ENCODE peak calls at places on chromosomes 4 and X, in seven cellular contexts. Q is amniotic epithelial cell; C is central memory CD8-positive, alpha-beta T cell; K is cerebellum; Y is cardiac muscle cell; R is GDM1; G is Ammon's horn. T is an unnamed sample.
A peak's percentile ranks its signal among the peaks of the same experiment; 100 is the strongest.

GRCh38 chr4:185915817-185916216 is 103.8 kb upstream of the SORBS2 start:
- DNase-seq in Q (no peak), C (no peak), K (no peak), Y (no peak), R (no peak), G (no peak), T (no peak)

GRCh38 chrX:130084651-130085237 is 25.6 kb downstream of the ELF4 start:
- DNase-seq in Q (no peak), C (no peak), K (no peak), Y (no peak), R (peak; percentile 12), G (no peak), T (peak; percentile 46)

GRCh38 chr4:114318309-114318708 is 280.3 kb upstream of the UGT8 start:
- DNase-seq in Q (peak; percentile 47), C (no peak), K (no peak), Y (no peak), R (no peak), G (no peak), T (no peak)

GRCh38 chr4:17309567-17310268 is 202.2 kb downstream of the QDPR start:
- DNase-seq in Q (no peak), C (no peak), K (no peak), Y (no peak), R (no peak), G (no peak), T (no peak)

GRCh38 chr4:74230902-74231499 is 73.1 kb downstream of the MTHFD2L start:
- DNase-seq in Q (peak; percentile 52), C (no peak), K (no peak), Y (peak; percentile 84), R (peak; percentile 65), G (no peak), T (peak; percentile 48)

GRCh38 chr4:15314974-15315373 is 112.9 kb upstream of the C1QTNF7 start:
- DNase-seq in Q (peak; percentile 70), C (no peak), K (no peak), Y (no peak), R (no peak), G (no peak), T (no peak)

GRCh38 chr4:39932776-39933402 is 44.8 kb downstream of the PDS5A start:
- DNase-seq in Q (no peak), C (no peak), K (no peak), Y (no peak), R (no peak), G (no peak), T (peak; percentile 40)

GRCh38 chr4:123350726-123351125 is 45.9 kb upstream of the SPRY1 start:
- DNase-seq in Q (no peak), C (no peak), K (no peak), Y (no peak), R (no peak), G (no peak), T (no peak)

GRCh38 chrX:150363561-150364346 is 637 bp downstream of the MAMLD1 start:
- DNase-seq in Q (peak; percentile 27), C (no peak), K (peak; percentile 7), Y (peak; percentile 45), R (no peak), G (peak; percentile 61), T (peak; percentile 33)

GRCh38 chrX:153642655-153643430 is 4.2 kb upstream of the DUSP9 start:
- DNase-seq in Q (no peak), C (no peak), K (no peak), Y (no peak), R (no peak), G (no peak), T (no peak)

GRCh38 chr4:158166701-158167100 is 6.1 kb downstream of the GASK1B start:
- DNase-seq in Q (peak; percentile 44), C (no peak), K (no peak), Y (peak; percentile 62), R (no peak), G (no peak), T (no peak)

GRCh38 chrX:12956704-12957541 is 18.0 kb upstream of the TMSB4X start:
- DNase-seq in Q (peak; percentile 67), C (no peak), K (no peak), Y (peak; percentile 56), R (peak; percentile 89), G (no peak), T (peak; percentile 65)

GRCh38 chrX:10390187-10390586 is 230.2 kb downstream of the MID1 start:
- DNase-seq in Q (no peak), C (no peak), K (no peak), Y (no peak), R (no peak), G (no peak), T (no peak)